ENCODE peak calls at places on chromosome 22, in seven cellular contexts. One of them, this sample, is unnamed.

GRCh38 chr22:21064917-21065864 is 19.4 kb downstream of the LRRC74B start:
- DNase-seq in skeletal muscle cell: no peak
- DNase-seq in HFF-Myc: no peak
- DNase-seq in activated CD8-positive, alpha-beta memory T cell treated with anti-CD3 and anti-CD28 coated beads for 4 hours: no peak
- DNase-seq in GDM1: no peak
- DNase-seq in effector CD4-positive, alpha-beta T cell: no peak
- DNase-seq in hippocampal formation: no peak
- DNase-seq in this sample: no peak

GRCh38 chr22:39253427-39254070 is 8.8 kb upstream of the PDGFB start:
- DNase-seq in effector CD4-positive, alpha-beta T cell: no peak
- DNase-seq in skeletal muscle cell: peak; percentile 63
- DNase-seq in activated CD8-positive, alpha-beta memory T cell treated with anti-CD3 and anti-CD28 coated beads for 4 hours: no peak
- DNase-seq in HFF-Myc: peak; percentile 52
- DNase-seq in hippocampal formation: no peak
- DNase-seq in GDM1: no peak
- DNase-seq in this sample: no peak

GRCh38 chr22:42743501-42743991 is 22.9 kb upstream of the A4GALT start:
- DNase-seq in hippocampal formation: no peak
- DNase-seq in HFF-Myc: no peak
- DNase-seq in GDM1: no peak
- DNase-seq in effector CD4-positive, alpha-beta T cell: no peak
- DNase-seq in skeletal muscle cell: peak; percentile 88
- DNase-seq in activated CD8-positive, alpha-beta memory T cell treated with anti-CD3 and anti-CD28 coated beads for 4 hours: no peak
- DNase-seq in this sample: no peak

GRCh38 chr22:43745783-43746356 is 66.2 kb downstream of the EFCAB6 start:
- DNase-seq in skeletal muscle cell: no peak
- DNase-seq in effector CD4-positive, alpha-beta T cell: no peak
- DNase-seq in hippocampal formation: no peak
- DNase-seq in activated CD8-positive, alpha-beta memory T cell treated with anti-CD3 and anti-CD28 coated beads for 4 hours: no peak
- DNase-seq in HFF-Myc: no peak
- DNase-seq in GDM1: no peak
- DNase-seq in this sample: no peak

GRCh38 chr22:46378499-46379300 is 43.2 kb downstream of the TRMU start:
- DNase-seq in hippocampal formation: no peak
- DNase-seq in activated CD8-positive, alpha-beta memory T cell treated with anti-CD3 and anti-CD28 coated beads for 4 hours: no peak
- DNase-seq in HFF-Myc: no peak
- DNase-seq in GDM1: no peak
- DNase-seq in skeletal muscle cell: no peak
- DNase-seq in effector CD4-positive, alpha-beta T cell: no peak
- DNase-seq in this sample: no peak

GRCh38 chr22:19429950-19430889 is 1.3 kb downstream of the HIRA start:
- DNase-seq in activated CD8-positive, alpha-beta memory T cell treated with anti-CD3 and anti-CD28 coated beads for 4 hours: no peak
- DNase-seq in effector CD4-positive, alpha-beta T cell: no peak
- DNase-seq in GDM1: no peak
- DNase-seq in HFF-Myc: no peak
- DNase-seq in hippocampal formation: no peak
- DNase-seq in skeletal muscle cell: peak; percentile 54
- DNase-seq in this sample: no peak

GRCh38 chr22:46138058-46138797 is 12.1 kb upstream of the PPARA start:
- DNase-seq in effector CD4-positive, alpha-beta T cell: no peak
- DNase-seq in GDM1: no peak
- DNase-seq in HFF-Myc: no peak
- DNase-seq in skeletal muscle cell: no peak
- DNase-seq in activated CD8-positive, alpha-beta memory T cell treated with anti-CD3 and anti-CD28 coated beads for 4 hours: no peak
- DNase-seq in hippocampal formation: no peak
- DNase-seq in this sample: no peak

GRCh38 chr22:38422615-38423511 is 32.1 kb downstream of the KCNJ4 start:
- DNase-seq in hippocampal formation: no peak
- DNase-seq in skeletal muscle cell: no peak
- DNase-seq in HFF-Myc: no peak
- DNase-seq in GDM1: no peak
- DNase-seq in effector CD4-positive, alpha-beta T cell: no peak
- DNase-seq in activated CD8-positive, alpha-beta memory T cell treated with anti-CD3 and anti-CD28 coated beads for 4 hours: no peak
- DNase-seq in this sample: no peak